ENCODE peak calls at places on chromosomes 5 and 9, in five cellular contexts. J, U, W, Y and G are unnamed samples.

GRCh38 chr5:143434261-143435206 is 31.0 kb upstream of the NR3C1 start:
- DNase-seq in J (no peak), Y (peak), U (peak), W (no peak), G (no peak)

GRCh38 chr9:97755618-97756267 is 58.6 kb upstream of the XPA start:
- DNase-seq in U (no peak), J (no peak), Y (no peak), W (no peak), G (no peak)

GRCh38 chr5:5492087-5492933 is 69.8 kb downstream of the ICE1 start:
- DNase-seq in J (no peak), U (peak), W (no peak), Y (no peak), G (no peak)

GRCh38 chr9:134358026-134358967 is 32.0 kb downstream of the RXRA start:
- DNase-seq in U (no peak), Y (no peak), W (no peak), J (peak), G (no peak)

GRCh38 chr5:137440800-137441199 is 58.3 kb downstream of the SPOCK1 start:
- DNase-seq in W (no peak), Y (no peak), U (no peak), J (no peak), G (no peak)

GRCh38 chr5:40030661-40031060 is 605.9 kb upstream of the DAB2 start:
- DNase-seq in Y (no peak), J (no peak), W (no peak), U (no peak), G (no peak)

GRCh38 chr5:469752-470483 is 26.9 kb downstream of the EXOC3 start:
- DNase-seq in U (no peak), Y (no peak), J (no peak), W (no peak), G (no peak)

GRCh38 chr9:136824496-136825225 is 16.9 kb downstream of the RABL6 start:
- DNase-seq in Y (no peak), U (no peak), W (no peak), J (no peak), G (no peak)

GRCh38 chr9:95078516-95078915 is 239.0 kb downstream of the FANCC start:
- DNase-seq in J (peak), U (no peak), Y (no peak), W (no peak), G (peak)